ENCODE peak calls at places on chromosomes 16 and 17, in nine cellular contexts. G, E, R, O, Y, W, C, S and U are unnamed samples.

GRCh38 chr16:86027366-86028126 is 128.6 kb downstream of the IRF8 start:
- DNase-seq in S (no peak), R (no peak), Y (no peak), G (no peak), E (no peak), O (no peak), W (no peak), C (no peak), U (no peak)

GRCh38 chr17:199195-199604 is 17.8 kb upstream of the DOC2B start:
- DNase-seq in G (no peak), S (peak; percentile 3), C (no peak), R (no peak), W (no peak), Y (no peak), O (no peak), E (no peak), U (peak; percentile 65)

GRCh38 chr16:31467151-31467550 is 4.8 kb upstream of the TGFB1I1 start:
- DNase-seq in C (no peak), R (no peak), W (no peak), E (peak; percentile 27), Y (no peak), O (no peak), G (no peak), S (no peak), U (peak; percentile 18)

GRCh38 chr17:44906010-44906646 is 6.9 kb upstream of the EFTUD2 start:
- DNase-seq in W (no peak), O (no peak), Y (peak; percentile 86), C (peak; percentile 96), S (peak; percentile 94), E (peak; percentile 44), G (no peak), R (no peak), U (peak; percentile 30)

GRCh38 chr16:27762441-27762840 is 212.5 kb downstream of the KATNIP start:
- DNase-seq in G (no peak), S (no peak), O (no peak), Y (peak; percentile 24), E (no peak), W (no peak), R (no peak), C (no peak), U (no peak)

GRCh38 chr17:77734371-77735050 is 224.0 kb upstream of the TNRC6C start:
- DNase-seq in E (peak; percentile 71), W (no peak), C (peak; percentile 94), O (peak; percentile 85), G (peak; percentile 45), Y (peak; percentile 13), R (no peak), S (peak; percentile 69), U (peak; percentile 88)

GRCh38 chr17:79626156-79626890 is 15.5 kb upstream of the RBFOX3 start:
- DNase-seq in S (no peak), W (no peak), E (no peak), G (no peak), R (no peak), Y (no peak), O (no peak), C (no peak), U (peak; percentile 67)

GRCh38 chr17:82348866-82349265 is 10.2 kb upstream of the TEX19 start:
- DNase-seq in W (no peak), Y (no peak), R (no peak), C (no peak), G (no peak), O (no peak), S (no peak), E (no peak), U (no peak)

GRCh38 chr16:14676633-14677032 is 17.5 kb downstream of the PLA2G10 start:
- DNase-seq in Y (no peak), C (no peak), G (no peak), W (no peak), S (no peak), E (no peak), O (no peak), R (no peak), U (no peak)

GRCh38 chr16:50169555-50170096 is 16.5 kb downstream of the TENT4B start:
- DNase-seq in Y (no peak), S (no peak), R (no peak), G (no peak), W (no peak), O (no peak), E (no peak), C (no peak), U (no peak)

GRCh38 chr17:47980516-47980915 is 9.6 kb downstream of the CDK5RAP3 start:
- DNase-seq in W (no peak), C (no peak), G (no peak), S (no peak), E (no peak), O (no peak), R (no peak), Y (no peak), U (no peak)

GRCh38 chr16:22699356-22699755 is 114.6 kb upstream of the HS3ST2 start:
- DNase-seq in O (no peak), W (no peak), R (no peak), E (no peak), S (no peak), C (no peak), Y (no peak), G (no peak), U (no peak)

GRCh38 chr17:67055811-67056745 is 11.7 kb downstream of the CACNG1 start:
- DNase-seq in C (no peak), O (peak; percentile 39), R (no peak), W (no peak), S (no peak), G (no peak), E (no peak), Y (no peak), U (peak; percentile 51)

GRCh38 chr17:45782889-45783592 is 1.1 kb upstream of the CRHR1 start:
- DNase-seq in O (peak; percentile 21), S (no peak), R (no peak), C (peak; percentile 52), G (no peak), Y (no peak), W (peak; percentile 31), E (peak; percentile 17), U (peak; percentile 98)

GRCh38 chr17:17897442-17897841 is 60.7 kb upstream of the SREBF1 start:
- DNase-seq in Y (no peak), O (no peak), R (no peak), C (no peak), G (no peak), S (no peak), W (no peak), E (no peak), U (no peak)

GRCh38 chr17:59154335-59154720 is 658 bp downstream of the SKA2 start:
- DNase-seq in W (peak; percentile 16), G (no peak), S (peak; percentile 44), O (peak; percentile 71), R (no peak), C (peak; percentile 42), E (peak; percentile 66), Y (no peak), U (peak; percentile 48)

GRCh38 chr17:73200476-73200875 is 7.6 kb downstream of the COG1 start:
- DNase-seq in Y (no peak), W (no peak), C (no peak), R (no peak), O (no peak), G (no peak), S (no peak), E (no peak), U (no peak)

GRCh38 chr17:78176548-78177025 is 8.2 kb downstream of the SYNGR2 start:
- DNase-seq in Y (peak; percentile 22), S (peak; percentile 38), R (peak; percentile 59), E (no peak), G (no peak), O (no peak), W (peak; percentile 89), C (no peak), U (peak; percentile 93)

GRCh38 chr16:27444470-27444869 is 42.5 kb downstream of the IL21R start:
- DNase-seq in W (no peak), Y (no peak), S (no peak), G (no peak), O (no peak), E (no peak), R (no peak), C (no peak), U (no peak)

GRCh38 chr17:72188801-72189200 is 68.0 kb downstream of the SOX9 start:
- DNase-seq in O (no peak), R (no peak), G (no peak), Y (no peak), E (no peak), C (no peak), S (no peak), W (no peak), U (no peak)

GRCh38 chr17:4663711-4664110 is 22.2 kb upstream of the ALOX15 start:
- DNase-seq in S (no peak), C (no peak), G (no peak), R (no peak), E (no peak), Y (no peak), W (no peak), O (no peak), U (no peak)

GRCh38 chr17:42233148-42233547 is 38.9 kb upstream of the GHDC start:
- DNase-seq in R (no peak), S (no peak), C (no peak), W (no peak), Y (peak; percentile 48), O (no peak), G (no peak), E (no peak), U (no peak)